ENCODE peak calls at places on chromosomes 16 and 17, in eight cellular contexts. X is AG04449, H is pancreas, N is breast epithelium, Q is stomach, D is GM12878, Y is suprapubic skin, G is tibial artery. W is an unnamed sample.

GRCh38 chr17:44581868-44582267 is 24.6 kb downstream of the FZD2 start:
- DNase-seq in G (no peak), Y (no peak), D (no peak), H (no peak), X (no peak), Q (no peak), N (no peak), W (no peak)

GRCh38 chr17:31433091-31433790 is 41.8 kb downstream of the RAB11FIP4 start:
- DNase-seq in N (no peak), H (no peak), Y (no peak), G (no peak), Q (no peak), X (no peak), D (no peak), W (no peak)

GRCh38 chr17:40265337-40265736 is 22.3 kb upstream of the CDC6 start:
- DNase-seq in Q (no peak), Y (no peak), N (no peak), X (no peak), D (no peak), H (no peak), G (no peak), W (no peak)

GRCh38 chr16:88941051-88941932 is 35.7 kb downstream of the CBFA2T3 start:
- DNase-seq in X (no peak), Q (peak), Y (no peak), N (no peak), H (peak), D (no peak), G (no peak), W (no peak)

GRCh38 chr16:65524997-65525396 is 403.1 kb upstream of the CDH11 start:
- DNase-seq in N (no peak), G (no peak), H (no peak), X (peak), Y (no peak), Q (no peak), D (no peak), W (no peak)

GRCh38 chr17:77436058-77436442 is 295.3 kb downstream of the SEC14L1 start:
- DNase-seq in X (no peak), G (no peak), Q (no peak), D (no peak), Y (no peak), H (no peak), N (no peak), W (no peak)

GRCh38 chr17:33964344-33964979 is 290.6 kb upstream of the CCL2 start:
- DNase-seq in Q (no peak), N (no peak), Y (peak), X (no peak), D (peak), G (no peak), H (no peak), W (no peak)

GRCh38 chr17:45335721-45336120 is 18.9 kb upstream of the MAP3K14 start:
- DNase-seq in H (no peak), Q (no peak), X (no peak), Y (peak), G (no peak), D (no peak), N (no peak), W (no peak)

GRCh38 chr17:73833779-73834613 is 189.8 kb upstream of the SDK2 start:
- DNase-seq in D (no peak), G (no peak), X (no peak), Y (no peak), N (no peak), H (no peak), Q (no peak), W (no peak)

GRCh38 chr17:41784207-41784744 is 2.2 kb downstream of the JUP start:
- DNase-seq in X (no peak), D (no peak), Y (no peak), G (no peak), N (peak), H (no peak), Q (peak), W (no peak)
- H3K4me3 ChIP-seq in X (no peak), D (no peak), Y (peak), G (no peak), N (no peak), H (no peak), Q (peak), W (no peak)

GRCh38 chr17:47713980-47714689 is 18.9 kb upstream of the TBX21 start:
- DNase-seq in X (no peak), Y (no peak), Q (no peak), H (no peak), N (no peak), D (no peak), G (no peak), W (no peak)
- TF ChIP-seq CTCF in X (no peak), Y (no peak), Q (no peak), H (no peak), N (no peak), D (peak), G (no peak), W (no peak)

GRCh38 chr17:41539071-41539492 is 11.0 kb upstream of the KRT19 start:
- DNase-seq in G (no peak), Y (no peak), D (no peak), N (peak), H (no peak), X (no peak), Q (no peak), W (no peak)
- H3K4me3 ChIP-seq in G (no peak), Y (no peak), D (no peak), N (no peak), H (no peak), X (no peak), Q (no peak), W (no peak)

GRCh38 chr16:30934827-30935557 is 11.6 kb downstream of the FBXL19 start:
- DNase-seq in Y (no peak), X (no peak), Q (peak), G (no peak), N (no peak), D (no peak), H (no peak), W (no peak)
- TF ChIP-seq CTCF in Y (peak), X (peak), Q (no peak), G (peak), N (no peak), D (peak), H (no peak), W (peak)

DNA sequence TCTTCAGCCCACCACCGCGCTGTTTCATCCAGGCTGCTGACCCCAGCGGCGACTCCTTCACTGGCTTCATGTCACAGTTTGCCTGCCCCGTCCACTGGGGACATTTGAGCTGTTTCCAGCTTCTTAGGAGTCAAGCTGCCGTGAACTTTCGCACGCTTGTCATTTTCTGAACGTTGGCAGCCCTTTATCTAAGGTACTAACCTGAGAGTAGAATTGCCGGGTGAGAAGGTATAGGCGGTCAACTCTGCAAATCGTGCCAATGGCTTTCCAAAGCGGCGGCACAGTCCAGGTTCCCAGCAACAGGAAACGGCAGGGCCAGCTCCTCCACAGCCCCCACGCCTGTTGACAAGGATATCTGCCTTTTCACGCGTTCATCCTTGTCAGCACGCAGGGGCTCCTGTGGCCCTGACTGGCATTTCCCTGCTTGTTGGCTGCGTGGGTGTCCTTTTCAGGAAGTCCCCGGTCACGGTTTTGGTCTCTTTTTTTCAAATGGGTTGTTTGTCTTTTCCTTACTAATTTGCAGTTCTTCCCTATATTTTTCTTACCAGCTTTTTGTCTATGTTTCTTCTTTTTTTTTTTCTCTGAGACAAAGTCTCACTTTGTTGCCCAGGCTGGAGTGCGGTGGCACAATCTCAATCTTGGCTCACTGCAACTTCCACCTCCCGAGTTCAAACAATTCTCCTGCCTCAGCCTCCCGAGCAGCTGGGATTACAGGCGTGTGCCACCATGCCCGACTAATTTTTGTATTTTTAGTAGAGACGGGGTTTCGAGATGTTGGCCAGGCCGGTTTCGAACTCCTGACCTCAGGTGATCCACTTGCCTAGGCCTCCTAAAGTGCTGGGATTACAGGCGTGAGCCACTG is 1.3 kb downstream of the UTS2R start:
- DNase-seq in H (no peak), X (no peak), N (no peak), D (no peak), Y (no peak), Q (no peak), G (no peak), W (no peak)
- H3K4me3 ChIP-seq in H (no peak), X (no peak), N (no peak), D (no peak), Y (no peak), Q (peak), G (no peak), W (no peak)

GRCh38 chr16:1941162-1941923 is 1.7 kb downstream of the MSRB1 start:
- DNase-seq in N (no peak), Q (no peak), Y (no peak), D (no peak), G (peak), X (no peak), H (peak), W (no peak)
- TF ChIP-seq CTCF in N (no peak), Q (no peak), Y (no peak), D (no peak), G (no peak), X (no peak), H (peak), W (no peak)

DNA sequence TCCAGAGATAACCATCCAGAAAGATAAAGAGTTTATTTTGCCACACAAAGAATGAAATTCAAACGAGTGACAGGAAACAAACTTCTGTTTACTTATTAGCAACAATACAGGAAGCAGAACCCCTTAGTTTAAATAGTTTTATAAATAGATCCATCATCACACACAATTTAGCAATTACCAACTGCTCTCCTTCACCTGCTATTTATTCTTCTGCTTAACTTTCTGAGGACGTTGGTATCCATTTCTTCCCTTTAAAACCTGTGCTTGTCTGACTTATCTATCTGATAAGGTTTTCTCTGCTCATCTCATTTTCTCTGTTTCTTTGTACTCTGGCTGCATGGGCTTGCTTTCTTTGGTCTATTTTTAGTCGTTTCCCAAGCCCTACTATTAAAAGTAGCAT is 4.3 kb upstream of the ADAMTS18 start:
- DNase-seq in Y (no peak), G (no peak), D (no peak), H (no peak), N (no peak), Q (no peak), X (no peak), W (no peak)
- H3K4me3 ChIP-seq in Y (no peak), G (no peak), D (no peak), H (no peak), N (no peak), Q (no peak), X (no peak), W (no peak)